ENCODE peak calls at places on chromosome 10, in eight cellular contexts. A is uterus, G is hepatocyte, K is gastrocnemius medialis, D is heart right ventricle, V is left ventricle myocardium inferior, B is IMR-90, S is brain microvascular endothelial cell. J is an unnamed sample.
A peak's percentile ranks its signal among the peaks of the same experiment; 100 is the strongest.

GRCh38 chr10:69481280-69481679 is 30.0 kb downstream of the TSPAN15 start:
- DNase-seq in K (no peak), B (no peak), V (no peak), G (no peak), D (no peak), S (no peak), A (no peak), J (no peak)

GRCh38 chr10:34031410-34031809 is 696.9 kb upstream of the NRP1 start:
- DNase-seq in V (peak; percentile 46), D (peak; percentile 19), K (peak; percentile 55), B (peak; percentile 76), S (peak; percentile 19), A (peak; percentile 49), G (no peak), J (peak; percentile 44)

GRCh38 chr10:100825946-100826660 is 80.7 kb downstream of the PAX2 start:
- DNase-seq in S (no peak), A (no peak), D (no peak), V (no peak), K (no peak), G (no peak), B (no peak), J (no peak)

GRCh38 chr10:36677170-36677768 is 448.1 kb upstream of the ANKRD30A start:
- DNase-seq in S (peak; percentile 31), B (peak; percentile 78), K (no peak), D (no peak), G (no peak), V (no peak), A (no peak), J (no peak)

GRCh38 chr10:84118395-84119006 is 20.8 kb upstream of the GHITM start:
- DNase-seq in S (no peak), K (no peak), B (no peak), G (no peak), D (no peak), V (no peak), A (no peak), J (no peak)

GRCh38 chr10:16976803-16977202 is 152.8 kb downstream of the CUBN start:
- DNase-seq in G (no peak), D (no peak), A (no peak), S (no peak), K (no peak), B (no peak), V (no peak), J (no peak)

GRCh38 chr10:113071446-113071845 is 121.4 kb downstream of the TCF7L2 start:
- DNase-seq in S (no peak), K (no peak), G (no peak), B (peak; percentile 55), V (peak; percentile 81), D (peak; percentile 75), A (peak; percentile 65), J (no peak)

GRCh38 chr10:85175635-85176034 is 847.2 kb downstream of the CCSER2 start:
- DNase-seq in V (no peak), K (no peak), D (no peak), S (no peak), B (no peak), A (no peak), G (peak; percentile 25), J (no peak)

GRCh38 chr10:11017575-11018425 is at the start of gene CELF2:
- DNase-seq in K (peak; percentile 74), B (no peak), D (peak; percentile 73), S (no peak), A (peak; percentile 49), V (peak; percentile 75), G (peak; percentile 86), J (peak; percentile 94)

GRCh38 chr10:8487346-8487745 is 432.9 kb downstream of the GATA3 start:
- DNase-seq in A (no peak), K (no peak), B (no peak), S (no peak), G (no peak), D (no peak), V (no peak), J (no peak)

GRCh38 chr10:124478517-124478916 is 16.9 kb downstream of the LHPP start:
- DNase-seq in D (no peak), K (no peak), G (no peak), A (no peak), S (no peak), V (no peak), B (no peak), J (no peak)

GRCh38 chr10:124477614-124478363 is 16.2 kb downstream of the LHPP start:
- DNase-seq in K (no peak), V (no peak), G (no peak), S (no peak), A (no peak), D (no peak), B (no peak), J (no peak)

GRCh38 chr10:124473070-124473469 is 11.4 kb downstream of the LHPP start:
- DNase-seq in G (no peak), S (no peak), A (no peak), K (no peak), V (no peak), D (no peak), B (no peak), J (no peak)

GRCh38 chr10:124474502-124475070 is 13.0 kb downstream of the LHPP start:
- DNase-seq in S (no peak), D (no peak), K (no peak), B (no peak), G (no peak), V (no peak), A (no peak), J (no peak)

DNA sequence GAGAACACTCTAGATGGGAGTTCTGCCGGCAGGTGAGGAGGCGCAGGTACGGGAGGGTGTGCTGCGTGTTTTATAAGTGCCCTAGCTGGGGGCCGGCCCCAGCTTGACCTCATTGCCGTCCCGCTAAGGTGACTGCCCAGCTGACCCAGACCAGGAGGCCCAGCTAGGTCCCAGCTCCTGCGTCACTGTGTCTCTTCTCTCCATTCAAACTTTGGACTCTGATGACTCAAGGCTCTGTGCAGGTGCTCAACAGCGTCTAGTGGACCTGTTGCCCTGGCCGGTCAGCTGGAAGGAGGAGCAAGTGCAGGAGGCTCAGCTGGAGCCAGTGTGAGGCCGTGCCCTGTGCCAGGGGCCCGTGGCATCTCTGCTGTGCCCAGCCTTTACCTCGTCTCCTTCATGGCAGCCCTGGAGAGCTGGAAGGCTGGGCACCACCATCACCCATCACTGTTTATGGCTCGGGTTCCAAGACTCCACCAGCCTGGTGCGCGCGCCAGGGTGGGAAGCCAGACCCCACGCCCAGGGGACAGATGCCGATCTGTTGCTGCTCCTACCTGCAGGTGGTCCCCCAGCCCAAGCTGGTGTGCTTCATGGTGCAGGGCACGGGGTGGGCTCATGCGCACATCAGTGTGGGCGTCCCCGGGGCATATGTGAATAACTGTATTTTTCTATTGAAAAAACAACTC is 14.6 kb downstream of the LHPP start:
- DNase-seq in K (no peak), A (no peak), G (peak; percentile 85), S (no peak), B (no peak), D (no peak), V (no peak), J (no peak)
- H3K4me3 ChIP-seq in K (no peak overlapping the region), A (no peak overlapping the region), G (no peak overlapping the region), S (no peak overlapping the region), B (no peak overlapping the region), D (no peak overlapping the region), V (no peak overlapping the region), J (no peak overlapping the region)

GRCh38 chr10:71889388-71889987 is 38.4 kb upstream of the PSAP start:
- DNase-seq in S (no peak), V (no peak), D (no peak), G (no peak), B (no peak), A (no peak), K (no peak), J (no peak)
- TF ChIP-seq CTCF in S (no peak), V (no peak), D (no peak), G (no peak), B (no peak), A (no peak), K (no peak), J (no peak)

GRCh38 chr10:86708783-86709778 is 40.8 kb downstream of the LDB3 start:
- DNase-seq in G (no peak), B (no peak), D (no peak), S (no peak), A (no peak), K (no peak), V (no peak), J (no peak)

GRCh38 chr10:86710987-86711236 is 42.6 kb downstream of the LDB3 start:
- DNase-seq in K (no peak), V (no peak), A (no peak), G (no peak), B (no peak), S (no peak), D (no peak), J (no peak)

GRCh38 chr10:86709786-86710185 is 41.5 kb downstream of the LDB3 start:
- DNase-seq in K (no peak), D (no peak), V (no peak), A (no peak), G (no peak), S (no peak), B (no peak), J (peak; percentile 78)

GRCh38 chr10:86711957-86712708 is 43.8 kb downstream of the LDB3 start:
- DNase-seq in K (peak; percentile 58), V (no peak), B (peak; percentile 25), A (peak; percentile 43), D (no peak), S (no peak), G (no peak), J (peak; percentile 86)

GRCh38 chr10:86711237-86711956 is 43.1 kb downstream of the LDB3 start:
- DNase-seq in A (peak; percentile 85), S (peak; percentile 79), G (peak; percentile 96), V (peak; percentile 89), D (peak; percentile 84), K (peak; percentile 76), B (peak; percentile 85), J (peak; percentile 98)
- H3K4me3 ChIP-seq in A (peak overlapping the region; percentile 87), S (peak overlapping the region; percentile 55), G (peak overlapping the region; percentile 83), V (peak overlapping the region; percentile 77), D (peak overlapping the region; percentile 77), K (peak overlapping the region; percentile 77), B (peak overlapping the region; percentile 51), J (peak overlapping the region; percentile 85)

GRCh38 chr10:49595713-49596492 is 14.2 kb upstream of the SLC18A3 start:
- DNase-seq in B (peak; percentile 6), A (no peak), S (no peak), D (no peak), K (no peak), G (no peak), V (no peak), J (peak; percentile 2)

GRCh38 chr10:49593564-49593875 is 16.6 kb upstream of the SLC18A3 start:
- DNase-seq in B (no peak), A (no peak), D (no peak), V (no peak), K (no peak), G (no peak), S (no peak), J (no peak)

GRCh38 chr10:49595003-49595712 is 15.0 kb upstream of the SLC18A3 start:
- DNase-seq in V (no peak), S (no peak), K (no peak), B (no peak), A (no peak), D (no peak), G (no peak), J (peak; percentile 4)

GRCh38 chr10:49593998-49594397 is 16.1 kb upstream of the SLC18A3 start:
- DNase-seq in V (no peak), D (no peak), K (no peak), G (no peak), S (no peak), A (no peak), B (no peak), J (peak; percentile 14)

DNA sequence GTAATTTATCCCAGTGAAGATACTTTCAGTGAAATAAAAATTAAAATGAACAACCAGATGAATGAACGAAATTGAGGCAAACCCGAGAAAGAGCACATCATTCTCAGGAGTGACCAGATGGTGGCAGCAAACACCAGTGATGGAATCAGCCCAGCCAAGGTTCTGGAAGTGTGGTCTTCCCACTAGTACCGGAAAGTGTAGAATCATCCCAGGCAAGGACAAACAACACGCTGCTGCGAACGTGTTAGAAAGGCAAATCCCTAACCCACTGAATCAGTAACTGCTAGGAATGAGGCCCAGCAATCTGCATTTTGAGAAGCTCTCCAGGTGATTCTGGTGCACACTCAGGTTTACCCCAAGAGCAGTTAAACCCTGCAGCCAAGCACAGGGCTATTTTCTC is 15.5 kb upstream of the SLC18A3 start:
- DNase-seq in K (no peak), G (peak; percentile 79), B (peak; percentile 65), V (no peak), S (peak; percentile 68), A (peak; percentile 28), D (peak; percentile 27), J (peak; percentile 30)
- TF ChIP-seq CTCF in K (peak; percentile 61), G (peak; percentile 89), B (peak; percentile 92), V (peak; percentile 84), S (peak; percentile 89), A (peak; percentile 52), D (peak; percentile 83), J (peak; percentile 64)